ENCODE peak calls at places on chromosomes 7 and 10, in six cellular contexts. C, R, F, K, Y and L are unnamed samples. For H3K4me1, the result is how much of the 10 kb centered on the place peaks cover.

GRCh38 chr10:11893749-11894278 is 70.7 kb downstream of the PROSER2 start:
- DNase-seq in C (no peak), R (no peak), F (no peak), K (no peak), Y (no peak), L (no peak)

GRCh38 chr10:125026974-125027735 is 85.2 kb downstream of the ZRANB1 start:
- DNase-seq in C (no peak), R (no peak), F (no peak), K (no peak), Y (no peak), L (no peak)

GRCh38 chr7:79398145-79398749 is 55.2 kb downstream of the MAGI2 start:
- DNase-seq in C (no peak), R (no peak), F (no peak), K (no peak), Y (no peak), L (no peak)

GRCh38 chr7:63067897-63068585 is 930.6 kb upstream of the ZNF722 start:
- DNase-seq in C (no peak), R (no peak), F (no peak), K (no peak), Y (no peak), L (no peak)

GRCh38 chr7:132242192-132242812 is 334.0 kb downstream of the PLXNA4 start:
- DNase-seq in C (no peak), R (no peak), F (no peak), K (no peak), Y (no peak), L (no peak)

GRCh38 chr7:132544999-132545398 is 31.3 kb downstream of the PLXNA4 start:
- DNase-seq in C (no peak), R (no peak), F (no peak), K (no peak), Y (no peak), L (no peak)

GRCh38 chr10:90087197-90088007 is 386.0 kb downstream of the KIF20B start:
- DNase-seq in C (no peak), R (no peak), F (no peak), K (peak), Y (peak), L (no peak)

GRCh38 chr10:71361581-71361980 is 35.1 kb upstream of the CDH23 start:
- DNase-seq in C (no peak), R (no peak), F (no peak), K (no peak), Y (no peak), L (no peak)

GRCh38 chr7:14293434-14293833 is 304.0 kb upstream of the ETV1 start:
- DNase-seq in C (no peak), R (no peak), F (no peak), K (no peak), Y (no peak), L (no peak)

GRCh38 chr7:22074961-22075360 is 129.3 kb upstream of the CDCA7L start:
- DNase-seq in C (no peak), R (no peak), F (no peak), K (no peak), Y (no peak), L (no peak)

GRCh38 chr7:106767498-106768323 is 97.4 kb upstream of the PIK3CG start:
- DNase-seq in C (no peak), R (no peak), F (no peak), K (no peak), Y (no peak), L (peak)

GRCh38 chr7:103073989-103074518 is 542 bp downstream of the FBXL13 start:
- DNase-seq in C (peak), R (no peak), F (no peak), K (peak), Y (no peak), L (no peak)
- TF ChIP-seq CTCF in C (no peak), R (no peak), F (no peak), K (no peak), Y (no peak), L (no peak)

GRCh38 chr7:24827027-24827426 is 69.8 kb upstream of the GSDME start:
- DNase-seq in C (no peak), R (no peak), F (no peak), K (no peak), Y (no peak), L (no peak)

GRCh38 chr7:24829787-24830186 is 72.5 kb upstream of the GSDME start:
- DNase-seq in C (no peak), R (no peak), F (no peak), K (no peak), Y (no peak), L (no peak)

GRCh38 chr7:24827589-24827988 is 70.3 kb upstream of the GSDME start:
- DNase-seq in C (no peak), R (no peak), F (no peak), K (no peak), Y (no peak), L (no peak)

GRCh38 chr7:24830440-24831050 is 73.3 kb upstream of the GSDME start:
- DNase-seq in C (no peak), R (no peak), F (no peak), K (no peak), Y (no peak), L (no peak)

DNA sequence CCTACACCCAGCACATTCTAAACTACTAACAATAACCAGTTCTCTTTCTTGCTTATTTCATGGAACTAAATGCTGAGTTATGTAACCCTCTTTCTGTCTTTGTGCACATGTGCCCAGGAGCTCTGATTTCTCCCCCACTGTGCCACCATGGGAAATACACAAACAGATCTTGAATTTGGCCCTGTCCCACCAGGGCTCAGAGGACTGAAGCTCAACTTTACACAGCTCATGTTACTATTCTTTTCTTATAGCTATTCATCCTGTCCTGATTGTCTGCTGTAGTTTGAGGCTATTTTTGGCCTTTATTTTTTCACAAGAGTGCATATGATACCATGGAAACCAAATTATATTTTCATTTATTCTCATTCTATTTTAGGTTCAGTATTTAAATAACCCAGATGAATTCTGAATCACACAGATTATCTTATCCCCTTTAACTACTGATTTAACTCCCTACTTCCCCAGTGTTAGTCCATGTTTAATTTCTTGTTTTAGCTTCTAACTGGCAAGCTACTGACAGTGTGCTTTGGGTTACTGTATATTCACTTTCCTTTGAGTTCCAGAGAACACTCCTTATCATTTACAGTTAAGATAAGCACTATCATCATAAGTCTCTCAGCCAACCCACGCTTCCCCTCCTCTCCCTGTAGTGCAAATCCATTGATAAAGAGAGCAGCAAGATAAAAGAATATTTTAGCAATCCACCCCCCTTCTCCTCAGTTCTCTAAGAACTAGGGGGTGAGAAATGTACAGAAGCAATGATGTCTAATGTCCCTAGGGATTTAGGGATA is 71.8 kb upstream of the GSDME start:
- DNase-seq in C (no peak), R (no peak), F (peak), K (no peak), Y (no peak), L (no peak)
- H3K4me1 ChIP-seq in C (under half), R (under half), F (half or more), K (under half), Y (half or more), L (under half)

GRCh38 chr7:148747274-148747673 is 48.6 kb downstream of the CUL1 start:
- DNase-seq in C (no peak), R (no peak), F (peak), K (peak), Y (no peak), L (no peak)

GRCh38 chr7:148750442-148751355 is 52.0 kb downstream of the CUL1 start:
- DNase-seq in C (no peak), R (no peak), F (no peak), K (no peak), Y (no peak), L (no peak)

GRCh38 chr7:148746139-148746538 is 47.4 kb downstream of the CUL1 start:
- DNase-seq in C (no peak), R (no peak), F (no peak), K (no peak), Y (no peak), L (no peak)
- H3K27ac ChIP-seq in C (no peak), R (no peak), F (peak), K (no peak), Y (no peak), L (no peak)

GRCh38 chr7:117669818-117670217 is 190.0 kb downstream of the CFTR start:
- DNase-seq in C (no peak), R (no peak), F (peak), K (no peak), Y (no peak), L (no peak)
- TF ChIP-seq CTCF in C (no peak), R (no peak), F (no peak), K (no peak), Y (no peak), L (no peak)

GRCh38 chr10:49079072-49079471 is 36.2 kb downstream of the VSTM4 start:
- DNase-seq in C (no peak), R (no peak), F (no peak), K (no peak), Y (no peak), L (no peak)
- H3K4me1 ChIP-seq in C (under half), R (half or more), F (under half), K (under half), Y (under half), L (under half)

DNA sequence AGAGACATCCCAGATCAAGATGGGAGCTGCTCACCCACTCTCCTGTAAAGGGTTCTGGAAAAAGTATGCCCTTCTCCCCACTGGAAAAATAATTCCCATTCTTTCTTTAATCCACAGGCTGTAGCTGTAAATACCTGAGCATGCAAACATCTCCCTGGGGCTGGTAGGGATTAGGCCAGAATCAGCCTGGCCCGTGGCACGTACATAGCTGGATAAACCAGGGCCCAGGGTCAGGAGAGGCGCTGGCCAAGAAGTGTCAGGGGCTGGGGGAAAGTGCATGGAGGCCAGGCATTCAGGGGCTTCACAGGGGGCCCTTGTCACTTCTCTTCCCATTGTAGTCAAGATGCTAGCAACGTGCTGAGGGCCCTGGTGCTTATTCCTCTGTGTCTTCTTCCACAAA is 30.7 kb upstream of the AQP1 start:
- DNase-seq in C (no peak), R (no peak), F (no peak), K (no peak), Y (no peak), L (no peak)
- H3K27ac ChIP-seq in C (no peak), R (no peak), F (no peak), K (no peak), Y (no peak), L (no peak)

GRCh38 chr7:91953618-91954017 is 13.0 kb downstream of the AKAP9 start:
- DNase-seq in C (no peak), R (no peak), F (no peak), K (peak), Y (no peak), L (no peak)
- TF ChIP-seq CTCF in C (peak), R (no peak), F (peak), K (peak), Y (peak), L (peak)